ENCODE peak calls at places on chromosomes 16 and 17, in eight cellular contexts. W is DND-41, B is left lung, I is stomach, A is hepatocyte, P is breast epithelium, V is H9, N is ovary. Y is an unnamed sample.
A peak's percentile ranks its signal among the peaks of the same experiment; 100 is the strongest.

GRCh38 chr16:55152875-55153390 is 171.1 kb upstream of the IRX6 start:
- DNase-seq in V (no peak), N (no peak), A (no peak), W (no peak), P (no peak), I (no peak), B (no peak), Y (no peak)

GRCh38 chr17:55421179-55421934 is at the start of gene MMD:
- DNase-seq in V (no peak), B (no peak), P (no peak), W (no peak), N (peak; percentile 26), A (peak; percentile 69), I (no peak), Y (no peak)

GRCh38 chr16:49556252-49557069 is 182.9 kb downstream of the C16orf78 start:
- DNase-seq in N (no peak), W (no peak), P (no peak), A (peak; percentile 69), I (no peak), V (peak; percentile 55), B (no peak), Y (peak; percentile 30)

GRCh38 chr17:18026408-18026776 is 12.6 kb downstream of the ATPAF2 start:
- DNase-seq in I (no peak), W (no peak), A (peak; percentile 37), P (no peak), B (peak; percentile 61), V (no peak), N (no peak), Y (no peak)

GRCh38 chr17:50238594-50239287 is 35.5 kb upstream of the TMEM92 start:
- DNase-seq in I (no peak), W (no peak), B (no peak), A (no peak), V (no peak), P (no peak), N (no peak), Y (peak; percentile 60)

GRCh38 chr17:69607162-69607834 is 192.8 kb downstream of the MAP2K6 start:
- DNase-seq in I (peak; percentile 78), V (peak; percentile 85), W (peak; percentile 61), B (peak; percentile 66), P (peak; percentile 60), N (peak; percentile 61), A (peak; percentile 85), Y (peak; percentile 65)

GRCh38 chr17:58339775-58340622 is 11.4 kb upstream of the TSPOAP1 start:
- DNase-seq in A (no peak), P (no peak), V (no peak), I (no peak), W (peak; percentile 46), N (no peak), B (no peak), Y (no peak)

GRCh38 chr16:24093049-24093448 is 163.1 kb upstream of the CACNG3 start:
- DNase-seq in I (no peak), W (no peak), B (no peak), P (no peak), A (no peak), N (no peak), V (no peak), Y (no peak)

GRCh38 chr17:59897090-59897489 is 4.2 kb downstream of the RPS6KB1 start:
- DNase-seq in I (no peak), B (no peak), P (no peak), W (no peak), V (no peak), N (no peak), A (no peak), Y (no peak)

GRCh38 chr16:70796301-70796700 is 4.7 kb downstream of the VAC14 start:
- DNase-seq in B (no peak), V (no peak), A (no peak), W (no peak), P (no peak), I (no peak), N (no peak), Y (no peak)

GRCh38 chr16:28012031-28012445 is 51.5 kb downstream of the GSG1L start:
- DNase-seq in I (no peak), B (no peak), V (no peak), A (no peak), W (no peak), N (no peak), P (no peak), Y (no peak)

GRCh38 chr17:50660887-50661345 is 26.2 kb downstream of the ABCC3 start:
- DNase-seq in B (no peak), N (no peak), V (no peak), A (no peak), W (no peak), P (no peak), I (no peak), Y (no peak)

GRCh38 chr16:82317411-82318168 is 147.6 kb upstream of the MPHOSPH6 start:
- DNase-seq in I (peak; percentile 37), V (no peak), W (no peak), N (no peak), B (no peak), P (no peak), A (no peak), Y (no peak)

GRCh38 chr17:42107597-42108576 is 4.6 kb downstream of the DHX58 start:
- DNase-seq in A (peak; percentile 93), V (peak; percentile 99), B (peak; percentile 87), I (peak; percentile 86), N (no peak), W (peak; percentile 89), P (no peak), Y (peak; percentile 63)

GRCh38 chr17:32926183-32926582 is 1.8 kb upstream of the TMEM98 start:
- DNase-seq in I (no peak), W (no peak), B (no peak), V (peak; percentile 27), A (no peak), N (no peak), P (no peak), Y (no peak)

GRCh38 chr16:16083421-16084156 is 134.2 kb downstream of the ABCC1 start:
- DNase-seq in A (no peak), N (no peak), P (no peak), I (no peak), V (no peak), W (peak; percentile 32), B (no peak), Y (no peak)

GRCh38 chr16:652454-653021 is 3.4 kb downstream of the WDR90 start:
- DNase-seq in W (no peak), B (no peak), I (no peak), N (no peak), V (no peak), A (no peak), P (no peak), Y (no peak)

GRCh38 chr17:49214665-49215360 is 4.3 kb downstream of the ABI3 start:
- DNase-seq in W (no peak), I (peak; percentile 79), V (no peak), N (no peak), B (peak; percentile 49), A (no peak), P (peak; percentile 75), Y (no peak)

GRCh38 chr17:48198950-48199541 is 91.5 kb downstream of the SNX11 start:
- DNase-seq in I (no peak), W (no peak), P (no peak), A (no peak), B (no peak), N (no peak), V (no peak), Y (no peak)

GRCh38 chr17:4980644-4981216 is 6.7 kb downstream of the CAMTA2 start:
- DNase-seq in V (peak; percentile 72), N (no peak), A (peak; percentile 81), B (no peak), W (peak; percentile 66), I (no peak), P (no peak), Y (no peak)
- H3K27me3 ChIP-seq in V (peaks cover 12% of the 10 kb centered on the region), N (no peaks in the 10 kb centered on the region), A (no peaks in the 10 kb centered on the region), B (no peaks in the 10 kb centered on the region), W (no peaks in the 10 kb centered on the region), I (no peaks in the 10 kb centered on the region), P (no peaks in the 10 kb centered on the region), Y (no peaks in the 10 kb centered on the region)

GRCh38 chr16:2037115-2037514 is 10.4 kb downstream of the NHERF2 start:
- DNase-seq in A (no peak), I (no peak), W (no peak), N (no peak), V (no peak), P (no peak), B (no peak), Y (no peak)

GRCh38 chr16:2036200-2036966 is 9.7 kb downstream of the NHERF2 start:
- DNase-seq in B (no peak), V (no peak), I (no peak), A (no peak), N (no peak), P (no peak), W (no peak), Y (no peak)

GRCh38 chr16:2038359-2039285 is 9.0 kb downstream of the NTHL1 start:
- DNase-seq in B (no peak), N (peak; percentile 86), P (no peak), V (no peak), I (no peak), W (no peak), A (peak; percentile 69), Y (no peak)

GRCh38 chr16:2039286-2040030 is 8.2 kb downstream of the NTHL1 start:
- DNase-seq in N (peak; percentile 97), V (no peak), W (no peak), I (peak; percentile 83), A (peak; percentile 95), B (peak; percentile 79), P (peak; percentile 84), Y (peak; percentile 35)

DNA sequence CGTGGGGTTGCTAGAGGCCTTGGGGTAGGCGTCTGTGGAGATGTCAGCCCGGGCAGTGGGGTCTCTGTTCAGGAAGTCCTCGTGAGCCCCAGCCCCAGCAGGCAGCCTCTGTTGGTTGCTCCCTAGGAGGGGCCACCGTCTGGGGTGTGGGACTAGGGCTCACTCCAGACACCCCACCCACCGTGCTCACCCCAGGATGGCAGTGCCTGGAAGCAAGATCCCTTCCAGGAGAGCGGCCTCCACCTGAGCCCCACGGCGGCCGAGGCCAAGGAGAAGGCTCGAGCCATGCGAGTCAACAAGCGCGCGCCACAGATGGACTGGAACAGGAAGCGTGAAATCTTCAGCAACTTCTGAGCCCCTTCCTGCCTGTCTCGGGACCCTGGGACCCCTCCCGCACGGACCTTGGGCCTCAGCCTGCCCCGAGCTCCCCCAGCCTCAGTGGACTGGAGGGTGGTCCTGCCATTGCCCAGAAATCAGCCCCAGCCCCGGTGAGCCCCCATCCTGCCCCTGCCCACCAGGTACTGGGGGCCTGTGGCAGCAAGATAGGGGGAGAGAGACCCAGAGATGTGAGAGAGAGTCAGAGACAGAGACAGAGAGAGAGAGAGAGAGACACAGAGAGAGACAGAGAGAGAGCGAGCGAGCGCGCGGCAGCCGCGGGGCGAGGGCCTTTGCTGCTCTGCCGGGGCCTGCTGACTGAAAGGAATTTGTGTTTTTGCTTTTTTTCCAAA is 9.8 kb downstream of the NTHL1 start:
- DNase-seq in B (no peak), V (no peak), N (no peak), P (no peak), A (no peak), I (no peak), W (no peak), Y (no peak)
- H3K4me1 ChIP-seq in B (peaks cover 92% of the 10 kb centered on the region), V (no peaks in the 10 kb centered on the region), N (peaks cover 70% of the 10 kb centered on the region), P (peaks cover 41% of the 10 kb centered on the region), A (peaks cover 79% of the 10 kb centered on the region), I (peaks cover 84% of the 10 kb centered on the region), W (no peaks in the 10 kb centered on the region), Y (peaks cover 29% of the 10 kb centered on the region)

GRCh38 chr17:38510424-38511125 is 82.3 kb downstream of the ARHGAP23 start:
- DNase-seq in N (no peak), I (peak; percentile 38), V (peak; percentile 71), B (no peak), W (no peak), A (peak; percentile 85), P (no peak), Y (peak; percentile 86)
- TF ChIP-seq CTCF in N (no peak), I (no peak), V (peak; percentile 17), B (no peak), W (no peak), A (peak; percentile 9), P (no peak), Y (no peak)

GRCh38 chr16:11299865-11300559 is 18.9 kb upstream of the PRM1 start:
- DNase-seq in V (no peak), P (no peak), B (no peak), I (no peak), A (no peak), W (no peak), N (no peak), Y (no peak)
- H3K27me3 ChIP-seq in V (no peaks in the 10 kb centered on the region), P (no peaks in the 10 kb centered on the region), B (no peaks in the 10 kb centered on the region), I (no peaks in the 10 kb centered on the region), A (no peaks in the 10 kb centered on the region), W (no peaks in the 10 kb centered on the region), N (no peaks in the 10 kb centered on the region), Y (no peaks in the 10 kb centered on the region)

Y was measured in Caco-2.